ENCODE peak calls at places on chromosome 5, in eight cellular contexts. J is MM.1S; M is CD4-positive, alpha-beta memory T cell; P is SJSA1; U is mammary epithelial cell; B is OCI-LY7; A is psoas muscle; V is heart left ventricle. N is an unnamed sample.

GRCh38 chr5:124156408-124157027 is 589.9 kb downstream of the ZNF608 start:
- DNase-seq in P (no peak), M (no peak), B (no peak), V (no peak), A (no peak), U (no peak), J (no peak), N (no peak)

GRCh38 chr5:134053840-134054338 is 49.1 kb upstream of the VDAC1 start:
- DNase-seq in U (peak; percentile 80), B (no peak), P (peak; percentile 56), V (no peak), A (no peak), M (peak; percentile 30), J (no peak), N (no peak)

GRCh38 chr5:59988396-59988795 is 94.9 kb upstream of the PDE4D start:
- DNase-seq in J (no peak), A (no peak), M (no peak), B (no peak), P (no peak), V (no peak), U (no peak), N (no peak)

GRCh38 chr5:54194326-54194725 is 116.0 kb downstream of the ARL15 start:
- DNase-seq in A (no peak), V (no peak), U (no peak), J (no peak), P (no peak), M (no peak), B (no peak), N (no peak)

GRCh38 chr5:125411163-125412050 is 665.0 kb upstream of the ZNF608 start:
- DNase-seq in V (peak; percentile 29), B (peak; percentile 16), U (peak; percentile 69), M (no peak), J (peak; percentile 80), P (peak; percentile 94), A (no peak), N (no peak)

GRCh38 chr5:80825780-80826460 is 134.2 kb upstream of the RASGRF2 start:
- DNase-seq in B (no peak), V (no peak), U (no peak), P (no peak), J (no peak), M (no peak), A (no peak), N (no peak)

GRCh38 chr5:41707853-41708603 is 162.2 kb downstream of the OXCT1 start:
- DNase-seq in M (no peak), A (no peak), J (peak; percentile 48), B (peak; percentile 7), U (peak; percentile 37), V (no peak), P (peak; percentile 17), N (no peak)

GRCh38 chr5:73278693-73279092 is 105.7 kb downstream of the TMEM174 start:
- DNase-seq in A (no peak), J (no peak), U (peak; percentile 92), M (no peak), P (no peak), V (no peak), B (no peak), N (no peak)

GRCh38 chr5:136021016-136021405 is 7.8 kb upstream of the TGFBI start:
- DNase-seq in B (no peak), J (no peak), P (no peak), M (no peak), U (peak; percentile 63), A (no peak), V (no peak), N (no peak)

GRCh38 chr5:126093041-126093440 is 330.2 kb upstream of the GRAMD2B start:
- DNase-seq in J (no peak), U (peak; percentile 21), P (no peak), A (no peak), M (no peak), B (no peak), V (no peak), N (no peak)

GRCh38 chr5:39588176-39588575 is 163.4 kb upstream of the DAB2 start:
- DNase-seq in M (no peak), J (no peak), A (no peak), U (no peak), P (no peak), V (no peak), B (no peak), N (no peak)

GRCh38 chr5:133406208-133406607 is 206.1 kb downstream of the FSTL4 start:
- DNase-seq in B (no peak), P (no peak), J (no peak), V (no peak), M (no peak), U (no peak), A (no peak), N (no peak)

GRCh38 chr5:141883184-141883947 is 5.2 kb upstream of the PCDH1 start:
- DNase-seq in P (peak; percentile 27), J (no peak), B (no peak), M (no peak), V (no peak), U (peak; percentile 28), A (peak; percentile 67), N (no peak)

GRCh38 chr5:172770374-172770674 is 671 bp downstream of the DUSP1 start:
- DNase-seq in A (no peak), J (no peak), P (no peak), B (no peak), M (no peak), V (peak; percentile 54), U (no peak), N (no peak)

GRCh38 chr5:8650197-8650596 is 781.2 kb downstream of the MTRR start:
- DNase-seq in M (no peak), B (no peak), V (no peak), U (peak; percentile 8), A (no peak), P (no peak), J (no peak), N (no peak)

GRCh38 chr5:139014726-139015125 is 139.6 kb upstream of the LRRTM2 start:
- DNase-seq in P (no peak), A (no peak), V (no peak), U (peak; percentile 83), B (no peak), J (no peak), M (no peak), N (no peak)

GRCh38 chr5:173394701-173395100 is 66.5 kb upstream of the STC2 start:
- DNase-seq in M (no peak), J (no peak), A (no peak), V (no peak), B (no peak), U (no peak), P (no peak), N (no peak)

GRCh38 chr5:79702606-79703380 is 13.2 kb downstream of the CMYA5 start:
- DNase-seq in B (peak; percentile 29), V (no peak), P (no peak), J (peak; percentile 20), U (peak; percentile 56), A (peak; percentile 55), M (peak; percentile 29), N (no peak)

GRCh38 chr5:170179626-170180025 is 53.2 kb upstream of the C5orf58 start:
- DNase-seq in J (no peak), U (no peak), V (no peak), B (no peak), P (no peak), M (no peak), A (no peak), N (no peak)

GRCh38 chr5:172274951-172275753 is 8.4 kb downstream of the UBTD2 start:
- DNase-seq in J (no peak), U (peak; percentile 78), V (no peak), P (peak; percentile 36), B (no peak), A (no peak), M (peak; percentile 39), N (no peak)

GRCh38 chr5:151675956-151676712 is 10.6 kb downstream of the SPARC start:
- DNase-seq in J (no peak), U (no peak), P (peak; percentile 80), B (no peak), V (no peak), M (no peak), A (no peak), N (no peak)

GRCh38 chr5:173538654-173539053 is 77.8 kb downstream of the BOD1 start:
- DNase-seq in V (no peak), J (peak; percentile 27), B (no peak), M (no peak), U (no peak), A (no peak), P (no peak), N (no peak)

GRCh38 chr5:139186752-139187326 is 11.3 kb downstream of the SIL1 start:
- DNase-seq in U (no peak), P (no peak), A (no peak), V (no peak), B (no peak), M (no peak), J (no peak), N (no peak)

GRCh38 chr5:32170303-32171170 is 3.6 kb downstream of the GOLPH3 start:
- DNase-seq in B (no peak), V (no peak), M (no peak), P (peak; percentile 62), U (peak; percentile 26), J (no peak), A (no peak), N (no peak)

GRCh38 chr5:135566422-135567416 is 12.1 kb downstream of the CXCL14 start:
- DNase-seq in J (no peak), U (no peak), B (no peak), P (no peak), A (no peak), M (no peak), V (no peak), N (no peak)

GRCh38 chr5:140725799-140726471 is 25.7 kb downstream of the ZMAT2 start:
- DNase-seq in J (no peak), B (no peak), V (peak; percentile 48), M (peak; percentile 62), P (peak; percentile 96), U (peak; percentile 97), A (peak; percentile 58), N (peak; percentile 67)
- H3K27ac ChIP-seq in J (no peak overlapping the region), B (no peak overlapping the region), V (no peak overlapping the region), M (no peak overlapping the region), P (no peak overlapping the region), U (no peak overlapping the region), A (no peak overlapping the region), N (no peak overlapping the region)

DNA sequence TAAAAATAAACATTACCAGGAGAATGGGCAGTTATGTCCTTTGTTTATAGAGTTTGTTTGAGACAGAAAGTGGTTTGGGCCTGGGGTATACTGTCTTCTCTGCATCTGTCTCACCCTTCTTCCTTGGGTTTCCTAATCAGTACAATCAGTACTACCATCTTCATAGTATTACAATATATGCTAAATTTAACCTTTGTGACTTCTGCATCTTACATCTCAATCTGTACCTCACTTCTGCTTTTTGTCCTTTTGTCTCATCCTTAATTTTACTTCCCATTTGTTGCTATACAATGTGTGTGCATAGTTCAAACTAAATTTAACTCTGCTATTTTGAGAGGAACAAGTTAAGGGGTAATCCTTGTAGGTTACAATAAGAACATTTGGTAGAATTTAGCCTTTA is 19.6 kb downstream of the FBXO38 start:
- DNase-seq in J (no peak), A (no peak), U (no peak), V (no peak), B (peak; percentile 33), P (no peak), M (no peak), N (no peak)
- H3K36me3 ChIP-seq in J (peaks cover 4% of the 10 kb centered on the region), A (peaks cover 99% of the 10 kb centered on the region), U (peaks cover 37% of the 10 kb centered on the region), V (peaks cover 98% of the 10 kb centered on the region), B (peaks cover 99% of the 10 kb centered on the region), P (peaks cover 79% of the 10 kb centered on the region), M (peaks cover 72% of the 10 kb centered on the region), N (peaks cover 67% of the 10 kb centered on the region)

GRCh38 chr5:90930756-90931431 is 372.3 kb downstream of the ADGRV1 start:
- DNase-seq in J (no peak), P (no peak), M (no peak), V (no peak), B (no peak), A (no peak), U (no peak), N (no peak)
- H3K27ac ChIP-seq in J (no peak overlapping the region), P (no peak overlapping the region), M (no peak overlapping the region), V (no peak overlapping the region), B (no peak overlapping the region), A (no peak overlapping the region), U (no peak overlapping the region), N (no peak overlapping the region)

GRCh38 chr5:1085391-1085790 is 26.5 kb downstream of the SLC12A7 start:
- DNase-seq in M (no peak), V (no peak), J (no peak), U (no peak), B (no peak), A (no peak), P (no peak), N (no peak)
- H3K36me3 ChIP-seq in M (peaks cover 15% of the 10 kb centered on the region), V (peaks cover 75% of the 10 kb centered on the region), J (no peaks in the 10 kb centered on the region), U (no peaks in the 10 kb centered on the region), B (no peaks in the 10 kb centered on the region), A (peaks cover 10% of the 10 kb centered on the region), P (peaks cover 30% of the 10 kb centered on the region), N (peaks cover 8% of the 10 kb centered on the region)

N was measured in tibial artery.